ENCODE peak calls at places on chromosomes 3 and 15, in five cellular contexts. O, G, N, Z and A are unnamed samples.

GRCh38 chr3:113495035-113495434 is 19.9 kb downstream of the SPICE1 start:
- DNase-seq in O (peak), G (peak), N (peak), Z (peak), A (peak)

GRCh38 chr3:52688266-52688665 is 2.4 kb downstream of the GNL3 start:
- DNase-seq in O (no peak), G (no peak), N (no peak), Z (no peak), A (no peak)

GRCh38 chr3:131526801-131527347 is 24.1 kb upstream of the MRPL3 start:
- DNase-seq in O (no peak), G (no peak), N (peak), Z (peak), A (no peak)

GRCh38 chr15:101451886-101452285 is 37.6 kb downstream of the PCSK6 start:
- DNase-seq in O (no peak), G (no peak), N (no peak), Z (no peak), A (no peak)

GRCh38 chr3:50205719-50206276 is 727 bp downstream of the SLC38A3 start:
- DNase-seq in O (no peak), G (peak), N (peak), Z (no peak), A (no peak)

GRCh38 chr3:8663177-8664061 is 18.8 kb upstream of the SSUH2 start:
- DNase-seq in O (peak), G (peak), N (peak), Z (peak), A (peak)

GRCh38 chr3:72174043-72174442 is 389.1 kb upstream of the PROK2 start:
- DNase-seq in O (no peak), G (no peak), N (no peak), Z (no peak), A (no peak)

GRCh38 chr3:143718463-143718862 is 129.8 kb downstream of the SLC9A9 start:
- DNase-seq in O (no peak), G (no peak), N (no peak), Z (no peak), A (no peak)

GRCh38 chr3:27577504-27577903 is 93.3 kb upstream of the SLC4A7 start:
- DNase-seq in O (no peak), G (no peak), N (no peak), Z (no peak), A (no peak)

GRCh38 chr3:64691051-64691450 is 3.3 kb upstream of the ADAMTS9 start:
- DNase-seq in O (peak), G (no peak), N (no peak), Z (no peak), A (peak)

GRCh38 chr3:86175593-86175992 is 815.4 kb downstream of the VGLL3 start:
- DNase-seq in O (no peak), G (no peak), N (no peak), Z (no peak), A (no peak)

GRCh38 chr3:110521019-110521418 is 550.6 kb upstream of the NECTIN3 start:
- DNase-seq in O (peak), G (no peak), N (peak), Z (peak), A (peak)

GRCh38 chr3:14393440-14394111 is 8.8 kb upstream of the SLC6A6 start:
- DNase-seq in O (no peak), G (no peak), N (no peak), Z (peak), A (no peak)

GRCh38 chr15:39191871-39192281 is 389.0 kb upstream of the THBS1 start:
- DNase-seq in O (peak), G (no peak), N (no peak), Z (peak), A (no peak)

GRCh38 chr3:171825222-171825828 is 15.0 kb upstream of the PLD1 start:
- DNase-seq in O (peak), G (no peak), N (no peak), Z (peak), A (peak)

GRCh38 chr3:184368116-184368803 is 6.8 kb downstream of the POLR2H start:
- DNase-seq in O (no peak), G (no peak), N (no peak), Z (no peak), A (no peak)

GRCh38 chr15:90790561-90790960 is 73.4 kb downstream of the BLM start:
- DNase-seq in O (no peak), G (no peak), N (no peak), Z (no peak), A (no peak)

GRCh38 chr3:108127301-108127988 is 36.6 kb upstream of the CD47 start:
- DNase-seq in O (peak), G (no peak), N (no peak), Z (no peak), A (no peak)

GRCh38 chr3:4712109-4712508 is 219.0 kb downstream of the ITPR1 start:
- DNase-seq in O (peak), G (no peak), N (no peak), Z (no peak), A (no peak)

GRCh38 chr3:50316657-50317242 is 5.8 kb downstream of the HYAL2 start:
- DNase-seq in O (peak), G (no peak), N (no peak), Z (no peak), A (no peak)

GRCh38 chr3:173653781-173654180 is 256.2 kb downstream of the NLGN1 start:
- DNase-seq in O (no peak), G (no peak), N (no peak), Z (no peak), A (no peak)

GRCh38 chr3:107206141-107206540 is 171.1 kb upstream of the CCDC54 start:
- DNase-seq in O (peak), G (peak), N (no peak), Z (peak), A (peak)

GRCh38 chr3:140384028-140384771 is 293.7 kb upstream of the TRIM42 start:
- DNase-seq in O (no peak), G (no peak), N (peak), Z (no peak), A (no peak)

GRCh38 chr15:63858881-63859280 is 25.1 kb upstream of the HERC1 start:
- DNase-seq in O (no peak), G (no peak), N (no peak), Z (peak), A (peak)

GRCh38 chr15:51600114-51600513 is 22.5 kb downstream of the DMXL2 start:
- DNase-seq in O (peak), G (no peak), N (no peak), Z (peak), A (no peak)

GRCh38 chr3:10437272-10437994 is 68.0 kb downstream of the ATP2B2 start:
- DNase-seq in O (peak), G (peak), N (no peak), Z (peak), A (no peak)

GRCh38 chr15:66066439-66066838 is 187.1 kb downstream of the MEGF11 start:
- DNase-seq in O (no peak), G (no peak), N (no peak), Z (no peak), A (no peak)

GRCh38 chr3:42229942-42230688 is 35.9 kb downstream of the CCK start:
- DNase-seq in O (peak), G (no peak), N (no peak), Z (peak), A (peak)

GRCh38 chr3:58260261-58260731 is 22.7 kb downstream of the ABHD6 start:
- DNase-seq in O (peak), G (no peak), N (no peak), Z (peak), A (no peak)

GRCh38 chr3:129182390-129183180 is 1.1 kb downstream of the CNBP start:
- DNase-seq in O (peak), G (no peak), N (no peak), Z (no peak), A (peak)

GRCh38 chr3:27105904-27106303 is 263.3 kb downstream of the NEK10 start:
- DNase-seq in O (peak), G (no peak), N (no peak), Z (peak), A (peak)

GRCh38 chr15:64842986-64843561 is 1.4 kb downstream of the PLEKHO2 start:
- DNase-seq in O (peak), G (peak), N (peak), Z (peak), A (no peak)

GRCh38 chr3:185280572-185281365 is 26.9 kb upstream of the EHHADH start:
- DNase-seq in O (peak), G (peak), N (no peak), Z (peak), A (peak)

GRCh38 chr15:28106294-28107110 is 7.4 kb upstream of the OCA2 start:
- DNase-seq in O (no peak), G (no peak), N (no peak), Z (no peak), A (no peak)

GRCh38 chr3:58422756-58423324 is 10.8 kb downstream of the PDHB start:
- DNase-seq in O (peak), G (no peak), N (no peak), Z (no peak), A (no peak)

GRCh38 chr3:69326821-69327433 is 59.0 kb downstream of the FRMD4B start:
- DNase-seq in O (peak), G (no peak), N (no peak), Z (no peak), A (peak)

GRCh38 chr15:20294651-20295237 is 246.9 kb downstream of the GOLGA6L6 start:
- DNase-seq in O (no peak), G (no peak), N (no peak), Z (no peak), A (no peak)